ENCODE peak calls at places on chromosome 18, in seven cellular contexts. I, F, X, O, R, W and U are unnamed samples.

GRCh38 chr18:67428148-67428547 is 88.4 kb downstream of the DSEL start:
- DNase-seq in I (no peak), F (no peak), X (no peak), O (no peak), R (no peak), W (no peak), U (peak)

GRCh38 chr18:44323125-44323524 is 357.6 kb upstream of the SETBP1 start:
- DNase-seq in I (no peak), F (no peak), X (no peak), O (no peak), R (no peak), W (no peak), U (no peak)

GRCh38 chr18:56709463-56709862 is 58.3 kb downstream of the WDR7 start:
- DNase-seq in I (peak), F (no peak), X (no peak), O (no peak), R (peak), W (peak), U (peak)

GRCh38 chr18:27668126-27668525 is 483.0 kb upstream of the CHST9 start:
- DNase-seq in I (peak), F (no peak), X (no peak), O (no peak), R (no peak), W (no peak), U (peak)

GRCh38 chr18:49839012-49839411 is 25.7 kb upstream of the ACAA2 start:
- DNase-seq in I (no peak), F (no peak), X (no peak), O (no peak), R (no peak), W (no peak), U (peak)

GRCh38 chr18:61464551-61465102 is 131.4 kb downstream of the CDH20 start:
- DNase-seq in I (no peak), F (no peak), X (no peak), O (no peak), R (no peak), W (no peak), U (no peak)

GRCh38 chr18:13726228-13726971 is at the start of the genes FAM210A and RNMT:
- DNase-seq in I (peak), F (peak), X (peak), O (peak), R (peak), W (peak), U (peak)

GRCh38 chr18:78138993-78139496 is 840.6 kb upstream of the SALL3 start:
- DNase-seq in I (no peak), F (no peak), X (peak), O (no peak), R (no peak), W (no peak), U (no peak)

GRCh38 chr18:13222371-13223281 is 4.1 kb downstream of the LDLRAD4 start:
- DNase-seq in I (no peak), F (no peak), X (peak), O (peak), R (no peak), W (peak), U (no peak)

GRCh38 chr18:8478166-8478967 is 130.9 kb upstream of the RAB12 start:
- DNase-seq in I (no peak), F (peak), X (peak), O (peak), R (peak), W (peak), U (peak)

GRCh38 chr18:76771132-76771824 is 51.1 kb upstream of the ZNF236 start:
- DNase-seq in I (no peak), F (no peak), X (no peak), O (no peak), R (no peak), W (peak), U (no peak)

GRCh38 chr18:46497129-46497528 is 159.9 kb downstream of the LOXHD1 start:
- DNase-seq in I (no peak), F (no peak), X (no peak), O (no peak), R (no peak), W (peak), U (peak)

GRCh38 chr18:8657050-8657820 is 48.0 kb downstream of the RAB12 start:
- DNase-seq in I (no peak), F (no peak), X (no peak), O (no peak), R (no peak), W (no peak), U (no peak)

GRCh38 chr18:70991577-70991976 is 702.7 kb downstream of the SOCS6 start:
- DNase-seq in I (no peak), F (no peak), X (no peak), O (no peak), R (no peak), W (peak), U (no peak)

GRCh38 chr18:56286775-56287174 is 351.6 kb downstream of the TXNL1 start:
- DNase-seq in I (peak), F (no peak), X (no peak), O (no peak), R (no peak), W (peak), U (peak)

GRCh38 chr18:42548493-42548892 is 567.0 kb downstream of the RIT2 start:
- DNase-seq in I (no peak), F (no peak), X (no peak), O (no peak), R (no peak), W (no peak), U (no peak)

GRCh38 chr18:3207565-3207964 is 12.2 kb downstream of the MYOM1 start:
- DNase-seq in I (no peak), F (no peak), X (no peak), O (no peak), R (no peak), W (no peak), U (peak)

GRCh38 chr18:50675043-50675442 is 115.2 kb downstream of the MAPK4 start:
- DNase-seq in I (no peak), F (no peak), X (no peak), O (no peak), R (no peak), W (no peak), U (no peak)

GRCh38 chr18:68428026-68428425 is 286.9 kb downstream of the TMX3 start:
- DNase-seq in I (peak), F (no peak), X (peak), O (peak), R (no peak), W (peak), U (peak)

GRCh38 chr18:58417752-58418151 is 211.1 kb downstream of the ALPK2 start:
- DNase-seq in I (no peak), F (no peak), X (no peak), O (no peak), R (no peak), W (no peak), U (peak)

GRCh38 chr18:79439201-79440023 is 43.7 kb downstream of the NFATC1 start:
- DNase-seq in I (peak), F (no peak), X (no peak), O (no peak), R (peak), W (no peak), U (peak)

GRCh38 chr18:35436076-35436649 is 59.0 kb upstream of the ZNF396 start:
- DNase-seq in I (peak), F (no peak), X (no peak), O (no peak), R (no peak), W (no peak), U (peak)

GRCh38 chr18:54181856-54182612 is 42.4 kb downstream of the MBD2 start:
- DNase-seq in I (no peak), F (no peak), X (no peak), O (no peak), R (no peak), W (peak), U (no peak)

GRCh38 chr18:47775961-47776360 is 154.5 kb downstream of the SMAD2 start:
- DNase-seq in I (no peak), F (no peak), X (no peak), O (no peak), R (no peak), W (no peak), U (peak)

GRCh38 chr18:40056085-40056484 is 1898.9 kb upstream of the PIK3C3 start:
- DNase-seq in I (no peak), F (no peak), X (no peak), O (no peak), R (no peak), W (no peak), U (no peak)

GRCh38 chr18:50061876-50062517 is 132.9 kb downstream of the MYO5B start:
- DNase-seq in I (no peak), F (no peak), X (no peak), O (no peak), R (no peak), W (no peak), U (no peak)

GRCh38 chr18:6055711-6056110 is 160.4 kb upstream of the TMEM200C start:
- DNase-seq in I (peak), F (no peak), X (no peak), O (no peak), R (no peak), W (no peak), U (peak)

GRCh38 chr18:8999872-9000271 is 102.6 kb upstream of the NDUFV2 start:
- DNase-seq in I (no peak), F (no peak), X (no peak), O (no peak), R (no peak), W (no peak), U (no peak)

GRCh38 chr18:23143059-23143831 is 8.0 kb downstream of the CABLES1 start:
- DNase-seq in I (no peak), F (no peak), X (no peak), O (peak), R (no peak), W (no peak), U (peak)

GRCh38 chr18:8942021-8942908 is 160.2 kb upstream of the NDUFV2 start:
- DNase-seq in I (no peak), F (no peak), X (no peak), O (no peak), R (no peak), W (no peak), U (no peak)

GRCh38 chr18:48649231-48649630 is 110.4 kb downstream of the CTIF start:
- DNase-seq in I (no peak), F (no peak), X (peak), O (no peak), R (no peak), W (no peak), U (no peak)

GRCh38 chr18:69528439-69528838 is 127.8 kb downstream of the DOK6 start:
- DNase-seq in I (no peak), F (no peak), X (no peak), O (no peak), R (no peak), W (peak), U (no peak)

GRCh38 chr18:68449292-68449691 is 265.6 kb downstream of the TMX3 start:
- DNase-seq in I (peak), F (no peak), X (no peak), O (no peak), R (no peak), W (no peak), U (peak)